ENCODE peak calls at places on chromosomes 16 and 17, in six cellular contexts. J is adrenal gland, H is K562, Q is thoracic aorta, O is thyroid gland, F is body of pancreas. Z is an unnamed sample.
A peak's percentile ranks its signal among the peaks of the same experiment; 100 is the strongest.

GRCh38 chr17:4499431-4500187 is 928 bp downstream of the SPNS2 start:
- DNase-seq in J (no peak), H (no peak), Q (no peak), O (no peak), F (no peak), Z (peak; percentile 44)

GRCh38 chr17:43530303-43531081 is 15.6 kb downstream of the ETV4 start:
- DNase-seq in J (peak; percentile 84), H (peak; percentile 72), Q (no peak), O (peak; percentile 99), F (peak; percentile 90), Z (peak; percentile 76)

GRCh38 chr16:26019885-26020284 is 328.1 kb downstream of the HS3ST4 start:
- DNase-seq in J (no peak), H (no peak), Q (no peak), O (no peak), F (no peak), Z (no peak)

GRCh38 chr17:66268247-66268927 is 34.0 kb upstream of the PRKCA start:
- DNase-seq in J (no peak), H (no peak), Q (no peak), O (no peak), F (no peak), Z (no peak)

GRCh38 chr16:53900678-53901077 is 196.7 kb downstream of the FTO start:
- DNase-seq in J (no peak), H (no peak), Q (no peak), O (no peak), F (no peak), Z (no peak)

GRCh38 chr17:70520447-70520846 is 351.1 kb downstream of the KCNJ2 start:
- DNase-seq in J (no peak), H (no peak), Q (no peak), O (no peak), F (no peak), Z (no peak)

GRCh38 chr16:84356176-84356575 is 12.2 kb upstream of the ATP2C2 start:
- DNase-seq in J (no peak), H (no peak), Q (no peak), O (no peak), F (no peak), Z (no peak)

GRCh38 chr17:19354123-19354522 is 8.4 kb downstream of the B9D1 start:
- DNase-seq in J (no peak), H (no peak), Q (no peak), O (no peak), F (no peak), Z (no peak)

GRCh38 chr16:35910409-35910808 is 2451.0 kb downstream of the TP53TG3F start:
- DNase-seq in J (no peak), H (no peak), Q (no peak), O (no peak), F (no peak), Z (no peak)

GRCh38 chr17:43517615-43518386 is 28.3 kb downstream of the ETV4 start:
- DNase-seq in J (no peak), H (no peak), Q (no peak), O (no peak), F (no peak), Z (no peak)

GRCh38 chr16:26809461-26809860 is 257.3 kb upstream of the C16orf82 start:
- DNase-seq in J (no peak), H (no peak), Q (no peak), O (no peak), F (no peak), Z (no peak)

GRCh38 chr16:17397499-17397891 is 73.3 kb downstream of the XYLT1 start:
- DNase-seq in J (peak; percentile 74), H (peak; percentile 42), Q (no peak), O (peak; percentile 50), F (peak; percentile 84), Z (no peak)

GRCh38 chr16:47995354-47995753 is 160.4 kb downstream of the ABCC12 start:
- DNase-seq in J (no peak), H (peak; percentile 10), Q (no peak), O (no peak), F (no peak), Z (no peak)

GRCh38 chr16:57257455-57258070 is 12.5 kb downstream of the ARL2BP start:
- DNase-seq in J (no peak), H (no peak), Q (no peak), O (no peak), F (no peak), Z (no peak)

GRCh38 chr16:23670137-23670776 is 8.4 kb upstream of the PLK1 start:
- DNase-seq in J (no peak), H (no peak), Q (no peak), O (no peak), F (no peak), Z (no peak)

GRCh38 chr17:78664476-78665384 is 87.5 kb upstream of the DNAH17 start:
- DNase-seq in J (no peak), H (no peak), Q (no peak), O (no peak), F (no peak), Z (peak; percentile 62)

GRCh38 chr16:53768593-53768992 is 64.6 kb downstream of the FTO start:
- DNase-seq in J (no peak), H (no peak), Q (no peak), O (peak; percentile 27), F (no peak), Z (no peak)

GRCh38 chr17:4582691-4583090 is 1.6 kb upstream of the SMTNL2 start:
- DNase-seq in J (no peak), H (no peak), Q (no peak), O (no peak), F (no peak), Z (no peak)

GRCh38 chr17:80629298-80630028 is 84.8 kb downstream of the RPTOR start:
- DNase-seq in J (no peak), H (no peak), Q (no peak), O (no peak), F (no peak), Z (no peak)

GRCh38 chr17:42049834-42050359 is 504 bp downstream of the C17orf113 start:
- DNase-seq in J (no peak), H (no peak), Q (no peak), O (peak; percentile 7), F (no peak), Z (no peak)

GRCh38 chr17:27477971-27478684 is 21.9 kb downstream of the KSR1 start:
- DNase-seq in J (no peak), H (no peak), Q (no peak), O (no peak), F (no peak), Z (no peak)

GRCh38 chr17:19341641-19342610 is 20.6 kb downstream of the B9D1 start:
- DNase-seq in J (peak; percentile 14), H (no peak), Q (no peak), O (no peak), F (no peak), Z (no peak)

GRCh38 chr17:50274142-50274944 is at the start of gene TMEM92:
- DNase-seq in J (no peak), H (peak; percentile 77), Q (no peak), O (no peak), F (peak; percentile 36), Z (no peak)
- H3K4me3 ChIP-seq in J (no peak within 1 kb of the TSS), H (peak within 1 kb of the TSS; percentile 35), Q (peak within 1 kb of the TSS; percentile 82), O (no peak within 1 kb of the TSS), F (no peak within 1 kb of the TSS), Z (peak within 1 kb of the TSS; percentile 51)

DNA sequence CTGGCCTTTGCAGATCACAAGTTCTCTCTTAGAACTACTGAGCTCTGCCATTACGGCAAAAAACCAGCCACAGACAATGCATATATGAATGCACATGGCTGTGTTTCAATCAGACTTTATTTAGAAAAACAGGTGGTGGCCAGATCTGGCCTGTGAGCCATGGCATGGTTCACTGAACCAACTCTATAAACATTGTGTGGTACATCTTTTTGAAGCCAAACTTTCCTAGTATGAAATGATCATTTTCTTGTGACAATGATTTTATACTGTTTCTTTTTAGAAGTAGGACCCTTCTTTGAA is 65.9 kb upstream of the AMZ2 start:
- DNase-seq in J (no peak), H (no peak), Q (no peak), O (no peak), F (no peak), Z (no peak)
- H3K27ac ChIP-seq in J (no peak overlapping the region), H (no peak overlapping the region), Q (no peak overlapping the region), O (peak overlapping the region; percentile 69), F (no peak overlapping the region), Z (no peak overlapping the region)

GRCh38 chr16:1689853-1690252 is 11.8 kb downstream of the JPT2 start:
- DNase-seq in J (no peak), H (no peak), Q (no peak), O (no peak), F (peak; percentile 32), Z (no peak)

GRCh38 chr16:1687427-1688316 is 9.6 kb downstream of the JPT2 start:
- DNase-seq in J (no peak), H (no peak), Q (no peak), O (peak; percentile 23), F (no peak), Z (no peak)

GRCh38 chr16:1691276-1691675 is 13.2 kb downstream of the JPT2 start:
- DNase-seq in J (no peak), H (no peak), Q (no peak), O (no peak), F (no peak), Z (no peak)

GRCh38 chr16:1690810-1691209 is 12.7 kb downstream of the JPT2 start:
- DNase-seq in J (no peak), H (no peak), Q (no peak), O (no peak), F (no peak), Z (no peak)

DNA sequence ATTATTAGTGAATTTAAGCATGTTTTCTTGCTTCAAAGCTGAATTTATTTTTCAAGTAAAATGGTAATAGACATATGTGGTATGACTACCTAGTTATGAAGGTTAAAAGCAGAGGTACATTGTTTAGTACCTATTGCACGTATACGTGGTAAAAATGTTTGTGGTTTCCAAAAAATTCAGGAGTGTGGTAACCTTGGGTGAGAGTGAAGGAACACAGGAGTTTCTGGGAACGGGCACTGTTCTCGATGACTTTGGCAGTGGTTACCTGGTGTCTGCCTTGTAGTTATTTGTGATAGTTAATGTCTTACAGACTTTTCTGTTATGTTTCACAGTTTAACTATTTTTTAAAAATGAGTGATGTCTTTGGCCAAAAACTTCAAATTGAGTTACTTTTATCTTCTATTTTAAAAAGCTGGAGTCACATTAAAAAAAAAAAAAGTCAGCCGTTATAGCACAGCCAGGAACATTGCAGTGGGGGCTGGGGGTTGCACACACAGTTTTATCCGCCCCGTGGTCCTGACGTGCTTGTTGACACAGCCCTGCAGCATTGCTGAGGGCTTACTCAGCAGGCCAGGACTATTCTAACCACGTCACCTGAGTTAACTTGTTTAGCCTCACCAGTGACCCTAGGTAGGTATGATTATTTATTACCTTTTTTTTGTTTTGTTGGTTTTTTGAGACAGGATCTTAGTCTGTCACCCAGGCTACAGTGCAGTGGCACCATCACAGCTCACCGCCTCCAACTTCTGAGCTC is 10.9 kb downstream of the JPT2 start:
- DNase-seq in J (no peak), H (no peak), Q (peak; percentile 39), O (no peak), F (peak; percentile 86), Z (no peak)
- H3K4me1 ChIP-seq in J (peaks cover 8% of the 10 kb centered on the region), H (no peaks in the 10 kb centered on the region), Q (peaks cover 3% of the 10 kb centered on the region), O (no peaks in the 10 kb centered on the region), F (peaks cover 33% of the 10 kb centered on the region), Z (no peaks in the 10 kb centered on the region)

DNA sequence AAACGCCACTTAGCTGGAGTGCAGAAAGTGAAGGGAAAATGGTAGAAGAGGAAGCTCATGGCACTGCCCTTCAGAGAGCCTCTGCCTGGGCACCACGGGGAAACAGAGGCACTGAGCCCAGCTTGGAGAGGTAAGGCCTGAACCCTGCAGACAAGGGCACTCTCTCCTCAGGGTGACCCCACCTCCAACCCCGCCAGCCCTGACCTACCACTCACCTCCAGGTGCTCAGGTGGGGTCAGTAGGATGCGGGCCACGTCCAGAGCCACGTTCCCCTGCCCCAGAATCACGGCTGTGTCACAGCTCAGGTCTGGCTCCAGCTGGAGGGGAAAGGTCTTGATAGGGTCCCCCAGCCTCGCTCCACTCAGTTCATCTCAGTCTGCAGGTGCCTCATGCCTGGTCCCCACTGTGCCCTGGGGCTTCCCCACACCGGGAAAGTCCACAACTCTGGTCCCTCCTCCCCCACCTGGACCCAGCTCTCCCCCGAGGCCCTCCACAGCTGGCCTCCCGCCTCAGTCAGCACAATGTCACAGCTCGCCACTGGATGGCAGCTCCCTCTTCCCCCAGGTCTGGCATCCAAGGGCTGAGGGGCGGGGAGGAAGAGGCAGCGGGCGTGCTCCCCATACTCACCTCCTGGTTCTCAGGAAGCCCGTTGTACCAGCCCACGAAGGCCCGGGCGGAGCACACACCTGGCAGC is 6.0 kb upstream of the GRIN2C start:
- DNase-seq in J (peak; percentile 49), H (no peak), Q (no peak), O (no peak), F (no peak), Z (no peak)
- H3K4me3 ChIP-seq in J (no peak overlapping the region), H (no peak overlapping the region), Q (no peak overlapping the region), O (no peak overlapping the region), F (no peak overlapping the region), Z (no peak overlapping the region)

Z was measured in right cardiac atrium.